ENCODE peak calls at places on chromosomes 6 and 20, in eight cellular contexts. T, Y, B, D, V, F, N and G are unnamed samples.

GRCh38 chr20:16569218-16570153 is 3.8 kb downstream of the KIF16B start:
- DNase-seq in T (no peak), Y (no peak), B (no peak), D (no peak), V (no peak), F (peak; percentile 26), N (no peak), G (no peak)

GRCh38 chr6:20751293-20751946 is 217.2 kb downstream of the CDKAL1 start:
- DNase-seq in T (no peak), Y (no peak), B (no peak), D (no peak), V (no peak), F (peak; percentile 37), N (no peak), G (no peak)

GRCh38 chr20:44785768-44786167 is 24.6 kb downstream of the RIMS4 start:
- DNase-seq in T (no peak), Y (no peak), B (peak; percentile 52), D (no peak), V (no peak), F (peak; percentile 28), N (no peak), G (no peak)

GRCh38 chr6:31969712-31970603 is 2.0 kb downstream of the DXO start:
- DNase-seq in T (no peak), Y (no peak), B (peak; percentile 33), D (no peak), V (no peak), F (no peak), N (no peak), G (no peak)

GRCh38 chr6:42171813-42172595 is 1.2 kb upstream of the GUCA1A start:
- DNase-seq in T (no peak), Y (no peak), B (no peak), D (no peak), V (no peak), F (no peak), N (no peak), G (no peak)

GRCh38 chr6:3965071-3965718 is 113.7 kb downstream of the FAM217A start:
- DNase-seq in T (no peak), Y (no peak), B (peak; percentile 29), D (no peak), V (no peak), F (no peak), N (no peak), G (no peak)

GRCh38 chr20:17756529-17756928 is 56.8 kb downstream of the BANF2 start:
- DNase-seq in T (no peak), Y (no peak), B (no peak), D (no peak), V (no peak), F (no peak), N (no peak), G (no peak)

GRCh38 chr6:153959281-153959680 is 79.8 kb upstream of the OPRM1 start:
- DNase-seq in T (no peak), Y (no peak), B (no peak), D (no peak), V (no peak), F (no peak), N (no peak), G (no peak)